ENCODE peak calls at places on chromosomes 6 and 20, in eight cellular contexts. V is uterus, D is gastrocnemius medialis, S is tibial nerve, N is heart left ventricle, P is adrenal gland, R is lower leg skin, E is IMR-90. F is an unnamed sample.

GRCh38 chr6:85468326-85468725 is 18.4 kb downstream of the NT5E start:
- DNase-seq in D (no peak), V (no peak), R (no peak), P (no peak), S (no peak), E (peak), N (no peak), F (no peak)

GRCh38 chr6:5167501-5167900 is 82.4 kb downstream of the PPP1R3G start:
- DNase-seq in R (no peak), E (peak), D (no peak), P (no peak), V (no peak), S (no peak), N (no peak), F (no peak)

GRCh38 chr6:35147101-35147885 is 6.2 kb upstream of the TCP11 start:
- DNase-seq in N (no peak), R (no peak), V (no peak), E (no peak), S (no peak), D (no peak), P (no peak), F (no peak)

GRCh38 chr6:43705996-43706395 is 18.4 kb upstream of the MRPS18A start:
- DNase-seq in E (peak), S (no peak), D (no peak), N (no peak), R (no peak), P (no peak), V (no peak), F (no peak)

GRCh38 chr20:41366546-41367392 is at the start of gene EMILIN3:
- DNase-seq in N (peak), D (no peak), E (no peak), R (no peak), V (no peak), S (no peak), P (no peak), F (no peak)

GRCh38 chr20:62054451-62054953 is 11.2 kb downstream of the TAF4 start:
- DNase-seq in D (no peak), N (no peak), E (no peak), V (no peak), S (no peak), P (no peak), R (no peak), F (no peak)

GRCh38 chr6:65123516-65123915 is 583.5 kb downstream of the EYS start:
- DNase-seq in D (no peak), S (no peak), E (peak), P (no peak), V (no peak), R (no peak), N (no peak), F (no peak)

GRCh38 chr20:50189681-50190250 is 864 bp upstream of the CEBPB start:
- DNase-seq in S (no peak), E (no peak), N (no peak), P (peak), V (peak), D (peak), R (peak), F (no peak)

GRCh38 chr6:159654483-159655098 is 38.5 kb downstream of the SOD2 start:
- DNase-seq in R (no peak), V (no peak), S (no peak), D (no peak), E (peak), N (no peak), P (no peak), F (no peak)

GRCh38 chr6:116764961-116765841 is at the start of gene FAM162B:
- DNase-seq in S (peak), V (peak), D (peak), R (no peak), P (peak), N (peak), E (peak), F (no peak)

GRCh38 chr6:16305788-16306187 is 67.4 kb downstream of the GMPR start:
- DNase-seq in E (no peak), R (no peak), S (no peak), P (no peak), N (no peak), D (peak), V (no peak), F (no peak)

GRCh38 chr20:46057856-46058655 is 29.0 kb downstream of the SLC12A5 start:
- DNase-seq in S (no peak), R (peak), E (peak), P (peak), N (peak), D (peak), V (peak), F (no peak)

GRCh38 chr6:130754786-130755367 is 72.3 kb upstream of the SMLR1 start:
- DNase-seq in V (no peak), D (no peak), R (no peak), E (no peak), P (no peak), S (no peak), N (no peak), F (no peak)

GRCh38 chr20:31739550-31739863 is 417 bp downstream of the TPX2 start:
- DNase-seq in D (no peak), R (no peak), P (no peak), N (no peak), E (no peak), V (no peak), S (no peak), F (no peak)

GRCh38 chr20:31740208-31740607 is 1.1 kb downstream of the TPX2 start:
- DNase-seq in S (no peak), E (peak), P (no peak), R (no peak), N (no peak), D (no peak), V (no peak), F (no peak)

GRCh38 chr20:31740656-31741323 is 1.7 kb downstream of the TPX2 start:
- DNase-seq in S (no peak), N (no peak), V (no peak), D (no peak), E (no peak), R (no peak), P (no peak), F (no peak)

GRCh38 chr20:31738729-31739549 is at the start of gene TPX2:
- DNase-seq in D (peak), E (peak), R (peak), V (peak), N (peak), P (peak), S (peak), F (peak)
- TF ChIP-seq POLR2A in D (peak), E (peak), R (no peak), V (peak), N (peak), P (peak), S (peak), F (no peak)

DNA sequence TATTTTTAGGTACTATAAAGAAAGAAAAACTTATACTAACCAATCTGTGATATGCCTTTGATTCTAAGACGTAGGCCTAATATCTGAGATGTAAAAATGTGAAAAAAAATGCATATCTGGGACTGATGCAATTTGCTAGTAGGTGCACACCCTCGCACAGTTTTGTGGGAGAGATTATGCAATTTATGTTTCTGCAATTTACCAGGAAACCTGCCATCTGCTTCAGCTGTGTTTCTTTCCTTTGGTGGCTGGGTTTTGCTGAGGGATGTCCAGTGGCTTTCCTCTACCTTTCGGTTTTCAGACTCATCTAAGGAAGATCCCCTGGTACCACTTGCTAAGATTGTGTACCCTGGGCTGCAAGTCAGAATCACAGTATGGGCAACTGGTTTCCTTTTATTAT is 186.9 kb downstream of the ZFP64 start:
- DNase-seq in R (peak), N (no peak), D (no peak), E (peak), S (no peak), P (no peak), V (no peak), F (no peak)
- TF ChIP-seq POLR2A in R (no peak), N (no peak), D (no peak), E (no peak), S (no peak), P (no peak), V (no peak), F (no peak)

GRCh38 chr6:56486681-56487080 is 156.0 kb downstream of the DST start:
- DNase-seq in S (no peak), V (no peak), N (no peak), D (no peak), R (no peak), P (no peak), E (no peak), F (no peak)

GRCh38 chr6:56481957-56482356 is 160.7 kb downstream of the DST start:
- DNase-seq in V (no peak), P (no peak), E (no peak), D (no peak), S (no peak), R (no peak), N (no peak), F (no peak)

GRCh38 chr6:56483929-56484328 is 158.8 kb downstream of the DST start:
- DNase-seq in V (no peak), S (no peak), D (no peak), E (peak), N (no peak), P (no peak), R (no peak), F (no peak)

GRCh38 chr6:56482525-56482924 is 160.2 kb downstream of the DST start:
- DNase-seq in R (no peak), N (no peak), S (no peak), P (no peak), E (no peak), D (no peak), V (no peak), F (no peak)

GRCh38 chr6:56484669-56485068 is 158.0 kb downstream of the DST start:
- DNase-seq in R (no peak), E (peak), N (no peak), D (no peak), S (no peak), P (no peak), V (no peak), F (no peak)
- TF ChIP-seq POLR2A in R (no peak), E (no peak), N (no peak), D (no peak), S (no peak), P (no peak), V (no peak), F (no peak)

GRCh38 chr6:129749749-129750120 is 39.8 kb upstream of the ARHGAP18 start:
- DNase-seq in V (no peak), E (peak), R (no peak), D (no peak), N (no peak), S (peak), P (no peak), F (no peak)

GRCh38 chr6:129748901-129749748 is 39.1 kb upstream of the ARHGAP18 start:
- DNase-seq in P (no peak), E (peak), D (no peak), S (no peak), N (no peak), V (no peak), R (no peak), F (no peak)

GRCh38 chr6:129747588-129748112 is 37.7 kb upstream of the ARHGAP18 start:
- DNase-seq in E (no peak), N (no peak), P (no peak), S (no peak), V (no peak), R (no peak), D (no peak), F (no peak)

GRCh38 chr6:129750390-129750789 is 40.4 kb upstream of the ARHGAP18 start:
- DNase-seq in D (no peak), E (no peak), P (no peak), S (no peak), R (no peak), V (no peak), N (no peak), F (no peak)

GRCh38 chr6:129748212-129748900 is 38.4 kb upstream of the ARHGAP18 start:
- DNase-seq in N (peak), R (no peak), P (peak), E (peak), D (peak), V (peak), S (peak), F (no peak)
- TF ChIP-seq POLR2A in N (no peak), R (no peak), P (no peak), E (no peak), D (no peak), V (no peak), S (no peak), F (no peak)

GRCh38 chr6:13615802-13616140 is 636 bp downstream of the NOL7 start:
- DNase-seq in E (peak), R (peak), D (peak), V (peak), P (peak), N (peak), S (peak), F (no peak)

GRCh38 chr6:13617066-13617465 is 1.9 kb downstream of the NOL7 start:
- DNase-seq in D (no peak), V (no peak), N (no peak), E (no peak), P (no peak), S (no peak), R (no peak), F (no peak)

GRCh38 chr6:13613029-13613594 is 2.0 kb upstream of the NOL7 start:
- DNase-seq in R (no peak), N (no peak), P (no peak), S (no peak), V (no peak), E (no peak), D (no peak), F (no peak)

GRCh38 chr6:13614126-13614925 is 809 bp upstream of the NOL7 start:
- DNase-seq in E (no peak), N (peak), R (no peak), S (no peak), V (no peak), D (peak), P (no peak), F (no peak)

GRCh38 chr6:13614926-13615801 is at the start of gene NOL7:
- DNase-seq in D (peak), E (peak), N (peak), R (peak), P (peak), S (peak), V (peak), F (peak)
- TF ChIP-seq POLR2A in D (peak), E (peak), N (peak), R (peak), P (peak), S (peak), V (peak), F (peak)

GRCh38 chr6:122400121-122400450 is 634 bp downstream of the HSF2 start:
- DNase-seq in R (no peak), P (no peak), D (peak), N (no peak), E (no peak), S (no peak), V (no peak), F (no peak)

GRCh38 chr6:122401104-122401503 is 1.7 kb downstream of the HSF2 start:
- DNase-seq in P (no peak), D (no peak), S (no peak), V (no peak), N (no peak), R (no peak), E (no peak), F (no peak)

GRCh38 chr6:122399055-122399347 is 451 bp upstream of the HSF2 start:
- DNase-seq in V (no peak), P (no peak), S (no peak), D (no peak), E (no peak), N (no peak), R (no peak), F (no peak)

GRCh38 chr6:122400467-122401089 is 1.1 kb downstream of the HSF2 start:
- DNase-seq in D (no peak), V (no peak), P (no peak), E (no peak), N (no peak), S (no peak), R (no peak), F (no peak)

DNA sequence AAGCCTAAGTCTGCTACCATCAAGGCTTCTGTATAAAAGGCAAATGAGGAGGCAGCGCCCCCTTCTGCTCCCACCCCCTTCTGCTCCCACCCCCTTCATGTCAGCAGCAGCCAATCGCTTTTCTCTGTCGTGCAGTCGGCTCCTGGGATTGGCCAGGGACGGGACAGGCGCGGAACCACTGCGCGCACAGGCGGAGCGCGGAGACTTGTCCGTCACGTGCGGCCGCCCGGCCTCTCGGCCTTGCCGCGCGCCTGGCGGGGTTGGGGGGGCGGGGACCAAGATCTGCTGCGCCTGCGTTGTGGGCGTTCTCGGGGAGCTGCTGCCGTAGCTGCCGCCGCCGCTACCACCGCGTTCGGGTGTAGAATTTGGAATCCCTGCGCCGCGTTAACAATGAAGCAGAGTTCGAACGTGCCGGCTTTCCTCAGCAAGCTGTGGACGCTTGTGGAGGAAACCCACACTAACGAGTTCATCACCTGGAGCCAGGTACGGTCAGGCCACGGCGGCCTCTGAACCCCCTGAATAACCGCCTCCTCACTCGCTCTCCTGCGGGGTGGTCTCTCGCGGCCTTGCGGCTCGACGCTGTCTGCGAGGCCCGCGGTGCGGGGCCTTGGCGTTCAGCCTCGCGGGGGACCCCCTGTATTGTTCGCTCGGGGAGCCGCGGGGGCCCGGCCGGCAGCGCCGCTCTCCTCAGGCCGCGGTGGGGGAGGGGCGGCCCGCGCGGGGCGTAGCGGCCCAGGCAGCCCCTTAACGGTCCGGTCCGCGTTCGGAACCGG is at the start of gene HSF2:
- DNase-seq in E (peak), R (peak), D (peak), S (peak), P (peak), N (peak), V (peak), F (peak)
- TF ChIP-seq POLR2A in E (peak), R (no peak), D (peak), S (peak), P (peak), N (no peak), V (peak), F (no peak)

DNA sequence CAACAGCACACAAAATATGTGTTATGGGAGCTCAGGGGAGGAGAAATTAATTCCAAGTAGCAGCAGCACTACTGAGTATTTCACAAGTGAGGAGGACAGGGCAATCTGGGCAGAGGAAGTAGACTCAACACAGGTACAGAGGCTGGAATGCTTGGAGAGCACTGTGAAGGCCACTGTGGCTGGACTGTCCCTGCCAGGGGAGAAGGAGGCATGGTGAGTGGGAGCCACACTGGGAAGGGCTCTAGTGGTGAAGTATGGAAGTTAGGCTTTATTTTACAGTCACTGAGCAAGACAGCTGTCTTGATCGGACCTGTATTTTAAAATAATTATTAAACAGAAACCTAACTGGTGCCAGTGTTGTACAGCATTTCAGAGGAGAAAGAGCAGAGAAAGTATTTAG is 28.8 kb downstream of the FAM229B start:
- DNase-seq in D (no peak), S (no peak), V (no peak), R (no peak), E (no peak), P (no peak), N (no peak), F (no peak)
- TF ChIP-seq POLR2A in D (no peak), S (no peak), V (no peak), R (no peak), E (no peak), P (no peak), N (no peak), F (no peak)

GRCh38 chr20:44620030-44620429 is 31.5 kb downstream of the ADA start:
- DNase-seq in V (no peak), P (no peak), S (no peak), R (no peak), D (no peak), N (no peak), E (no peak), F (no peak)

GRCh38 chr20:44621939-44622338 is 29.6 kb downstream of the ADA start:
- DNase-seq in V (no peak), R (no peak), S (no peak), D (no peak), E (no peak), P (no peak), N (no peak), F (no peak)

GRCh38 chr20:44618318-44618731 is 33.2 kb downstream of the ADA start:
- DNase-seq in N (no peak), V (no peak), R (no peak), E (no peak), D (no peak), P (no peak), S (no peak), F (no peak)

GRCh38 chr20:44621325-44621724 is 30.2 kb downstream of the ADA start:
- DNase-seq in D (no peak), N (no peak), E (no peak), S (no peak), R (no peak), V (no peak), P (no peak), F (no peak)

DNA sequence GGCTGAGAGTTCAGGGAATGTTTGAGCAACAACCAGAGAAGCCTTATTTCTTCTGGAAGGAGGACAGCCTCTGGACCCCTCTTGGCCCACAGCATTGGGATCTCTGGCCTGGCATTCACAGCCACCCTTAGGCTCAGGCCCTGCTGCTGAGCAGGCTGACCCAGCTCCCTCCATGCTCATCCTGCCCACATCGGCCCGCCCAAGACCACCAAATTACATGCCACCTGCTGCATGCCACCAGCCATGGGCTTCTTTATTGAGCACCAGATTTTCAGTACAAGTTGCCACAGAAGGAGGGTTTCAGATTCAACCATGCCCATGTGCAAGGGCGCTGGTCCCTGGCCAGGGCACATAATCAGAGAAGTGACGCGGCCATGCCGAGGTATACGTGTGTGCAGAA is 32.2 kb downstream of the ADA start:
- DNase-seq in R (no peak), E (no peak), N (no peak), V (no peak), S (no peak), D (no peak), P (no peak), F (no peak)
- TF ChIP-seq POLR2A in R (no peak), E (no peak), N (no peak), V (no peak), S (no peak), D (no peak), P (no peak), F (no peak)

GRCh38 chr6:37818536-37819176 is 871 bp upstream of the ZFAND3 start:
- DNase-seq in S (peak), D (peak), N (peak), P (peak), E (peak), R (peak), V (peak), F (peak)
- TF ChIP-seq POLR2A in S (peak), D (peak), N (peak), P (peak), E (peak), R (peak), V (peak), F (peak)

F was measured in breast epithelium.